ENCODE peak calls at places on chromosome 10, in four cellular contexts. One of them, this sample, is unnamed.

GRCh38 chr10:93999401-93999851 is 5.7 kb downstream of the PLCE1 start:
- DNase-seq in K562: no peak
- DNase-seq in HepG2: no peak
- DNase-seq in GM12878: no peak
- DNase-seq in this sample: no peak

GRCh38 chr10:29104661-29105369 is 184.1 kb upstream of the LYZL1 start:
- DNase-seq in HepG2: peak; percentile 38
- DNase-seq in GM12878: no peak
- DNase-seq in K562: no peak
- DNase-seq in this sample: no peak

GRCh38 chr10:42883993-42884983 is 101.7 kb downstream of the BMS1 start:
- DNase-seq in K562: no peak
- DNase-seq in HepG2: no peak
- DNase-seq in GM12878: no peak
- DNase-seq in this sample: no peak

GRCh38 chr10:15801641-15802040 is 58.7 kb downstream of the MINDY3 start:
- DNase-seq in K562: no peak
- DNase-seq in GM12878: no peak
- DNase-seq in HepG2: no peak
- DNase-seq in this sample: no peak

GRCh38 chr10:43074409-43074808 is 2.5 kb upstream of the RET start:
- DNase-seq in HepG2: no peak
- DNase-seq in GM12878: no peak
- DNase-seq in K562: no peak
- DNase-seq in this sample: no peak

GRCh38 chr10:2576892-2577291 is 490.5 kb upstream of the PFKP start:
- DNase-seq in K562: no peak
- DNase-seq in GM12878: no peak
- DNase-seq in HepG2: no peak
- DNase-seq in this sample: no peak

GRCh38 chr10:119693262-119693957 is 32.4 kb upstream of the INPP5F start:
- DNase-seq in K562: no peak
- DNase-seq in HepG2: peak; percentile 74
- DNase-seq in GM12878: no peak
- DNase-seq in this sample: no peak

GRCh38 chr10:84540022-84540616 is 211.7 kb downstream of the CCSER2 start:
- DNase-seq in GM12878: no peak
- DNase-seq in HepG2: no peak
- DNase-seq in K562: no peak
- DNase-seq in this sample: no peak

GRCh38 chr10:5628366-5628765 is 38.0 kb downstream of the ASB13 start:
- DNase-seq in K562: no peak
- DNase-seq in HepG2: no peak
- DNase-seq in GM12878: no peak
- DNase-seq in this sample: no peak

GRCh38 chr10:28393956-28394568 is 91.2 kb upstream of the MPP7 start:
- DNase-seq in K562: peak; percentile 62
- DNase-seq in HepG2: peak; percentile 49
- DNase-seq in GM12878: no peak
- DNase-seq in this sample: peak; percentile 63

GRCh38 chr10:133459454-133460207 is 5.9 kb downstream of the SCART1 start:
- DNase-seq in GM12878: no peak
- DNase-seq in HepG2: no peak
- DNase-seq in K562: no peak
- DNase-seq in this sample: no peak

DNA sequence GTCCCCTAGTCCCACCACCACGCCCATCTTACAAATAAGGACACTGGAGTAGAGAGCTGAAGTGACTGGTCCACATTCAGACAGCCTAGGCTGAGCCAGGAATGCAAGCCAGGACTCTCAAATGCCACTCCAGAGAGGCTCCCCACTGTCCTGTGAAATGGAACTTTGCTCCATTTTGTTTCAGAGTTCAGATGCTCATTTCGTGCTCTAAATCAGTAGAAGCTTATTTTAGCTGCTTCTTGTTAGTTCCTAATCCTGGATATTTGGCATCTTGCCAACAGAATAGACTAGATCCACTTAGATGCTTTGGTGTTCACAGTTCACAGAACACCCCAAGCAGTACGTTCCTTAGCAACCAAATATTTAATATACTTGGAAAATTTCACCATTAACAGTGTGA is 7.4 kb downstream of the MMP21 start:
- DNase-seq in GM12878: no peak
- DNase-seq in HepG2: no peak
- DNase-seq in K562: peak; percentile 14
- DNase-seq in this sample: no peak
- TF ChIP-seq TARDBP in GM12878: no peak
- TF ChIP-seq TARDBP in HepG2: no peak
- TF ChIP-seq TARDBP in K562: no peak
- TF ChIP-seq TARDBP in this sample: no peak

GRCh38 chr10:24969732-24970330 is 17.4 kb upstream of the PRTFDC1 start:
- DNase-seq in HepG2: no peak
- DNase-seq in GM12878: no peak
- DNase-seq in K562: no peak
- DNase-seq in this sample: no peak

GRCh38 chr10:24979685-24980084 is 27.3 kb upstream of the PRTFDC1 start:
- DNase-seq in HepG2: no peak
- DNase-seq in GM12878: no peak
- DNase-seq in K562: no peak
- DNase-seq in this sample: no peak

GRCh38 chr10:24971374-24971773 is 19.0 kb upstream of the PRTFDC1 start:
- DNase-seq in K562: no peak
- DNase-seq in GM12878: no peak
- DNase-seq in HepG2: no peak
- DNase-seq in this sample: no peak

GRCh38 chr10:24973163-24973562 is 20.8 kb upstream of the PRTFDC1 start:
- DNase-seq in HepG2: peak; percentile 72
- DNase-seq in K562: no peak
- DNase-seq in GM12878: no peak
- DNase-seq in this sample: no peak

DNA sequence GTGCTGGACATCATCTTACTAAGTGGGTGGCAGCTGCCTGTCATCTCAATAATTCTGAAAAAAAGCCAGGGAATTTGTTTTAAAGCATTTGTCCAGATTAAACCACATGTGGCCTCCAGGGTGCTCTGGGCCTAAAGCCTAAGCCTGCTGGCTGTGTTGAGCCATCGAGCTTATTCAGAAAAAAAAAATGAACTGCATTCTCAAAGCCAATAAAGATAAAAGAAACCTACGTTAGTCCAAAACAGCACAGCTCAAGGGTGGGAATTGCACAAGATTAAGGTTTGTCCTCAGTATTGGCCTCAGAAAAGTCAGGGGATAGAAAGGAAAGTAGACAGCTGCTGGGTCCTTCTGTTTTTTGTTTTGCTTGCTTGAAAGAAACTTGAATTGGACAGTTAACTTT is 22.6 kb upstream of the PRTFDC1 start:
- DNase-seq in K562: no peak
- DNase-seq in GM12878: no peak
- DNase-seq in HepG2: peak; percentile 32
- DNase-seq in this sample: no peak
- TF ChIP-seq BHLHE40 in K562: no peak
- TF ChIP-seq BHLHE40 in GM12878: no peak
- TF ChIP-seq BHLHE40 in HepG2: no peak
- TF ChIP-seq BHLHE40 in this sample: no peak

GRCh38 chr10:86956841-86957448 is 470 bp downstream of the MMRN2 start:
- DNase-seq in K562: no peak
- DNase-seq in HepG2: no peak
- DNase-seq in GM12878: no peak
- DNase-seq in this sample: no peak

GRCh38 chr10:86958831-86959736 is 685 bp downstream of the SNCG start:
- DNase-seq in K562: peak; percentile 85
- DNase-seq in HepG2: peak; percentile 31
- DNase-seq in GM12878: no peak
- DNase-seq in this sample: no peak

GRCh38 chr10:86959737-86960002 is 1.3 kb downstream of the SNCG start:
- DNase-seq in K562: no peak
- DNase-seq in HepG2: no peak
- DNase-seq in GM12878: no peak
- DNase-seq in this sample: no peak

GRCh38 chr10:86957471-86958108 is at the start of gene MMRN2:
- DNase-seq in GM12878: no peak
- DNase-seq in K562: no peak
- DNase-seq in HepG2: no peak
- DNase-seq in this sample: no peak

GRCh38 chr10:86958109-86958830 is at the start of gene SNCG:
- DNase-seq in HepG2: no peak
- DNase-seq in K562: peak; percentile 59
- DNase-seq in GM12878: no peak
- DNase-seq in this sample: peak; percentile 36
- TF ChIP-seq FOXK2 in HepG2: no peak
- TF ChIP-seq FOXK2 in K562: no peak
- TF ChIP-seq FOXK2 in GM12878: no peak
- TF ChIP-seq FOXK2 in this sample: no peak

GRCh38 chr10:116158036-116158435 is 115.0 kb downstream of the GFRA1 start:
- DNase-seq in HepG2: no peak
- DNase-seq in GM12878: no peak
- DNase-seq in K562: no peak
- DNase-seq in this sample: no peak

GRCh38 chr10:116163308-116163707 is 109.7 kb downstream of the GFRA1 start:
- DNase-seq in HepG2: no peak
- DNase-seq in K562: no peak
- DNase-seq in GM12878: no peak
- DNase-seq in this sample: no peak

GRCh38 chr10:116159197-116159596 is 113.8 kb downstream of the GFRA1 start:
- DNase-seq in K562: no peak
- DNase-seq in HepG2: no peak
- DNase-seq in GM12878: no peak
- DNase-seq in this sample: no peak

GRCh38 chr10:116162851-116163250 is 110.2 kb downstream of the GFRA1 start:
- DNase-seq in HepG2: no peak
- DNase-seq in GM12878: no peak
- DNase-seq in K562: no peak
- DNase-seq in this sample: no peak

GRCh38 chr10:116160271-116160670 is 112.7 kb downstream of the GFRA1 start:
- DNase-seq in GM12878: no peak
- DNase-seq in K562: no peak
- DNase-seq in HepG2: no peak
- DNase-seq in this sample: no peak
- TF ChIP-seq TARDBP in GM12878: no peak
- TF ChIP-seq TARDBP in K562: no peak
- TF ChIP-seq TARDBP in HepG2: no peak
- TF ChIP-seq TARDBP in this sample: no peak

GRCh38 chr10:12448729-12449391 is 99.5 kb downstream of the CAMK1D start:
- DNase-seq in GM12878: peak; percentile 59
- DNase-seq in K562: peak; percentile 15
- DNase-seq in HepG2: no peak
- DNase-seq in this sample: peak; percentile 25
- TF ChIP-seq BHLHE40 in GM12878: peak; percentile 85
- TF ChIP-seq BHLHE40 in K562: peak; percentile 36
- TF ChIP-seq BHLHE40 in HepG2: no peak
- TF ChIP-seq BHLHE40 in this sample: no peak

GRCh38 chr10:34638405-34639054 is 176.6 kb downstream of the PARD3 start:
- DNase-seq in HepG2: peak; percentile 56
- DNase-seq in GM12878: peak; percentile 47
- DNase-seq in K562: peak; percentile 51
- DNase-seq in this sample: peak; percentile 57

GRCh38 chr10:34643620-34644019 is 171.5 kb downstream of the PARD3 start:
- DNase-seq in HepG2: no peak
- DNase-seq in K562: no peak
- DNase-seq in GM12878: no peak
- DNase-seq in this sample: no peak

GRCh38 chr10:34644245-34644644 is 170.9 kb downstream of the PARD3 start:
- DNase-seq in K562: no peak
- DNase-seq in GM12878: no peak
- DNase-seq in HepG2: no peak
- DNase-seq in this sample: no peak

GRCh38 chr10:34641913-34642558 is 173.1 kb downstream of the PARD3 start:
- DNase-seq in GM12878: no peak
- DNase-seq in K562: no peak
- DNase-seq in HepG2: no peak
- DNase-seq in this sample: no peak

DNA sequence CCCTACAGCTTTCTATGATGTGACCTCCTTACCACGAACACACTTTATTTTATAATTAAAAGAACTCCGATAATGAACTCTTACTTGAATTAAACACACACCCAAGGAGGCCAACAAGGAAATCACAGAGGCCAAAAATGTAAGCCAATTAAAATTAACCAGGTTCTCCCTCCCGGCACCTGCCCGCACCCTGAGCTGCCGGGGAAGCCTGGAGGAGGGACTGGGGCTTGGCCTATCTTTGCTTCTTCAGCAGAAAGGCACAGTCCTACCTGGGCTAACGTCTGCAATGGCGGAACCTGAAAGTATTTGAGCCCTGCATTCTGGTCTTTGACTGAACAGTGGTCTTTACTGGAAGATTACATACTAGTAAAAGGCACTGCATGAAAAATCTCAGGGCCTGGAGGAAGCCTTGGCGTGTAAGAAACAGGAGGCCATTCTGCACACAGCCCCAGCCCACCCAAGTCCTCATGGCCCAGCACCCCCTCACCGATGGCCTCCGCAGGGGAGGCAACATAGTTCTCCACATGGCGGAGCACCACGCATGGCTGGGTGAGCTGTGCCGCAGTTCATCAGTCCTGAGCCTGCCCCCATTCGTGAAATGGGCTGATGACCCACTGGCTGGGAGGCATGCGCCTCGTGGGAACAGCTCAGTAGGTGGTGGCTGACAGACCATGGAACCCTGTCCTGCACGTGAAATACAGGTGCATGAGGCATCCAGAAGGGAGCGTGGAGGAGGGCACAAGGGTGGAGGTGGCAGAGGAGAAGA is 173.8 kb downstream of the PARD3 start:
- DNase-seq in HepG2: no peak
- DNase-seq in K562: no peak
- DNase-seq in GM12878: no peak
- DNase-seq in this sample: no peak
- TF ChIP-seq FOXK2 in HepG2: no peak
- TF ChIP-seq FOXK2 in K562: no peak
- TF ChIP-seq FOXK2 in GM12878: no peak
- TF ChIP-seq FOXK2 in this sample: no peak

DNA sequence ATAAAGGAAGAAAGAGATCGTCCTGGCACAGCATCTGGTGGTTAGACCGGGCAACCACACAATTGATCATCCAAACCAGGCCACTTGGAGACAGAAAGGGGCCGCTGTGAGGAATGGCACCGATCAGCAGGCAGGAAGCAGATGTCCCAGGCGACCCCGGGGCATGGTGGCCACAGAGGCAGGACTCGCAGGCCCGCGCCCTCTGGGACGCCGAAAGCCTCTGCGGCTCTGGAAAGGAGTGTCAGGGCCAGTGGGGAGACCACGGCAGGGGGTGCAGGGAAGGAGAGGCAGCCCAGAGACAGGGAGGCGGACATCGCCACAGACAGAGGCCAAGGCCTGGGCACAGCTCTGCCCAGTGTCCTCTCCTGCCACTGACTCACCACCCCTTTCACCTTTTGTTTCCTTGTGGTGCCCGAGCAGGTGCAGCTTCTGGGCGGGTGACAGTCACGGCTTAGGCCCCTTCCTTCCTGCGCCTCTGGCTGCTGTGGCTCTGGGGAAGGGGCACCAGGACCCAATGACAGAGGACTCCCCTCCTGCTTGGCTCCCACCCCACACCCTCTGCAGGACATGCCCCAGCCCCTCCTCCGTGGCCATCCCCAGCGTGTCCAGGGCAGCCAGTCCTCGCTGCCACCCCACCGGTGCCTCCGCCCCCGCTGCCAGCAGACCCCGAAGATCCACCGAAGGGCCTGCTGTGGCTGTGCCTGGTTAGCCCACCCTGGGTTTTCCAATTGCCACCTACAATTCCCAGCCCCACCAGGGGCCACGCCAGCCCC is 10.9 kb downstream of the STK32C start:
- DNase-seq in HepG2: no peak
- DNase-seq in K562: no peak
- DNase-seq in GM12878: no peak
- DNase-seq in this sample: no peak
- TF ChIP-seq TARDBP in HepG2: no peak
- TF ChIP-seq TARDBP in K562: no peak
- TF ChIP-seq TARDBP in GM12878: no peak
- TF ChIP-seq TARDBP in this sample: no peak

GRCh38 chr10:99612167-99612831 is 7.9 kb downstream of the SLC25A28 start:
- DNase-seq in K562: peak; percentile 40
- DNase-seq in GM12878: no peak
- DNase-seq in HepG2: peak; percentile 63
- DNase-seq in this sample: peak; percentile 77
- TF ChIP-seq BHLHE40 in K562: no peak
- TF ChIP-seq BHLHE40 in GM12878: no peak
- TF ChIP-seq BHLHE40 in HepG2: no peak
- TF ChIP-seq BHLHE40 in this sample: no peak